ENCODE peak calls at places on chromosomes 4 and X, in five cellular contexts. S is body of pancreas; C is CD4-positive, alpha-beta T cell; I is GM23248; N is mammary epithelial cell. G is an unnamed sample.

GRCh38 chr4:43325220-43325967 is 432.9 kb downstream of the GRXCR1 start:
- DNase-seq in S (no peak), C (no peak), I (no peak), N (no peak), G (no peak)

GRCh38 chrX:80817002-80817401 is 7.3 kb upstream of the BRWD3 start:
- DNase-seq in S (no peak), C (no peak), I (peak; percentile 21), N (no peak), G (no peak)

GRCh38 chrX:78655642-78656041 is 3.5 kb downstream of the RTL3 start:
- DNase-seq in S (no peak), C (no peak), I (no peak), N (no peak), G (no peak)

GRCh38 chr4:3651267-3651846 is 114.8 kb upstream of the ADRA2C start:
- DNase-seq in S (no peak), C (no peak), I (no peak), N (no peak), G (no peak)

GRCh38 chrX:63754141-63754859 is 30.7 kb downstream of the ARHGEF9 start:
- DNase-seq in S (no peak), C (peak; percentile 20), I (peak; percentile 59), N (peak; percentile 29), G (no peak)

GRCh38 chrX:54931107-54931506 is 10.5 kb downstream of the TRO start:
- DNase-seq in S (no peak), C (no peak), I (no peak), N (no peak), G (no peak)

GRCh38 chrX:20409991-20410390 is 143.3 kb upstream of the RPS6KA3 start:
- DNase-seq in S (no peak), C (no peak), I (no peak), N (no peak), G (no peak)

GRCh38 chr4:108048157-108048556 is 58.5 kb downstream of the HADH start:
- DNase-seq in S (no peak), C (no peak), I (no peak), N (no peak), G (no peak)

GRCh38 chr4:88159137-88159725 is 792 bp upstream of the ABCG2 start:
- DNase-seq in S (no peak), C (no peak), I (peak; percentile 45), N (no peak), G (no peak)

GRCh38 chrX:72094894-72095293 is 36.8 kb downstream of the RTL5 start:
- DNase-seq in S (no peak), C (peak; percentile 69), I (no peak), N (no peak), G (peak; percentile 84)

GRCh38 chrX:104420907-104421306 is 145.1 kb upstream of the IL1RAPL2 start:
- DNase-seq in S (no peak), C (no peak), I (no peak), N (no peak), G (no peak)

GRCh38 chrX:2708601-2709200 is 17.6 kb downstream of the CD99 start:
- DNase-seq in S (no peak), C (no peak), I (no peak), N (no peak), G (no peak)

GRCh38 chr4:10098770-10099139 is 17.8 kb downstream of the WDR1 start:
- DNase-seq in S (no peak), C (no peak), I (peak; percentile 82), N (peak; percentile 61), G (no peak)

GRCh38 chr4:140094701-140095420 is 59.1 kb downstream of the MAML3 start:
- DNase-seq in S (peak; percentile 46), C (peak; percentile 71), I (no peak), N (peak; percentile 13), G (peak; percentile 76)

GRCh38 chrX:46376246-46376885 is 168.9 kb downstream of the ZNF674 start:
- DNase-seq in S (no peak), C (peak; percentile 9), I (peak; percentile 75), N (peak; percentile 61), G (no peak)

GRCh38 chrX:150692837-150693781 is at the start of gene MTMR1:
- DNase-seq in S (peak; percentile 36), C (peak; percentile 55), I (peak; percentile 49), N (no peak), G (peak; percentile 41)

GRCh38 chr4:169428376-169428775 is 157.6 kb upstream of the SH3RF1 start:
- DNase-seq in S (no peak), C (no peak), I (no peak), N (no peak), G (no peak)

GRCh38 chr4:122898370-122899150 is 23.8 kb downstream of the NUDT6 start:
- DNase-seq in S (no peak), C (no peak), I (peak; percentile 97), N (peak; percentile 85), G (no peak)

GRCh38 chr4:108586778-108587177 is 33.6 kb upstream of the RPL34 start:
- DNase-seq in S (no peak), C (no peak), I (no peak), N (no peak), G (no peak)

GRCh38 chr4:3871181-3871852 is 105.1 kb downstream of the ADRA2C start:
- DNase-seq in S (peak; percentile 25), C (no peak), I (peak; percentile 42), N (no peak), G (peak; percentile 85)

GRCh38 chr4:156774422-156774821 is 197.2 kb downstream of the PDGFC start:
- DNase-seq in S (no peak), C (no peak), I (peak; percentile 96), N (peak; percentile 86), G (no peak)

GRCh38 chr4:70183168-70183939 is 12.2 kb upstream of the ODAM start:
- DNase-seq in S (peak; percentile 13), C (no peak), I (peak; percentile 74), N (peak; percentile 10), G (peak; percentile 54)

GRCh38 chr4:159232465-159233106 is 129.7 kb downstream of the RAPGEF2 start:
- DNase-seq in S (no peak), C (no peak), I (no peak), N (no peak), G (no peak)

GRCh38 chr4:156888762-156889161 is 82.8 kb downstream of the PDGFC start:
- DNase-seq in S (no peak), C (no peak), I (peak; percentile 94), N (peak; percentile 93), G (no peak)

GRCh38 chr4:165331823-165332222 is 4.4 kb downstream of the MSMO1 start:
- DNase-seq in S (no peak), C (no peak), I (no peak), N (no peak), G (no peak)

GRCh38 chr4:92047209-92047877 is 256.4 kb upstream of the GRID2 start:
- DNase-seq in S (no peak), C (no peak), I (no peak), N (no peak), G (no peak)

GRCh38 chr4:13525606-13526281 is 18.6 kb downstream of the NKX3-2 start:
- DNase-seq in S (no peak), C (no peak), I (no peak), N (no peak), G (no peak)

GRCh38 chr4:13523105-13523477 is 21.2 kb downstream of the NKX3-2 start:
- DNase-seq in S (no peak), C (no peak), I (no peak), N (no peak), G (no peak)

GRCh38 chr4:13526658-13527057 is 17.6 kb downstream of the NKX3-2 start:
- DNase-seq in S (no peak), C (no peak), I (no peak), N (no peak), G (no peak)

GRCh38 chr4:13523591-13524503 is 20.5 kb downstream of the NKX3-2 start:
- DNase-seq in S (no peak), C (no peak), I (no peak), N (no peak), G (no peak)

GRCh38 chr4:13524504-13525243 is 19.6 kb downstream of the NKX3-2 start:
- DNase-seq in S (no peak), C (no peak), I (peak; percentile 36), N (no peak), G (no peak)
- H3K27me3 ChIP-seq in S (peaks cover 54% of the 10 kb centered on the region), C (peaks cover 91% of the 10 kb centered on the region), I (peaks cover 95% of the 10 kb centered on the region), N (peaks cover 44% of the 10 kb centered on the region), G (peaks cover 94% of the 10 kb centered on the region)

DNA sequence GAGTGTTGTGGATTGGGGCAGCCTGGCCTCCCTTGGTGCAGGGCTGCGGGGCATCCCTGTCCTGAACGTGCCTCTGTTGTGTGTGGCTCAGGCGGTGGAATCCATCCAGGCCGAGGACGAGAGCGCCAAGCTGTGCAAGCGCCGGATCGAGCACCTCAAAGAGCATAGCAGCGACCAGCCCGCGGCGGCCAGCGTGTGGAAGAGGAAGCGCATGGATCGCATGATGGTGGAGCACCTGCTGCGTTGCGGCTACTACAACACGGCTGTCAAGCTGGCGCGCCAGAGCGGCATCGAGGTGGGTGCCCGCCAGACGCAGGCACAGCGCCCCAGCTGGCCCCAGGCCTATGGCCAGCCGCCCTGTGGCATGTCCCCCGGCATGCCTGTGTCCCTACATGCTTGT is 25.6 kb downstream of the MAEA start:
- DNase-seq in S (no peak), C (no peak), I (no peak), N (no peak), G (no peak)
- H3K27me3 ChIP-seq in S (no peaks in the 10 kb centered on the region), C (no peaks in the 10 kb centered on the region), I (no peaks in the 10 kb centered on the region), N (no peaks in the 10 kb centered on the region), G (no peaks in the 10 kb centered on the region)

GRCh38 chr4:186108391-186108790 is 3.9 kb downstream of the FAM149A start:
- DNase-seq in S (no peak), C (no peak), I (no peak), N (no peak), G (no peak)

GRCh38 chr4:186102931-186103330 is 1.6 kb upstream of the FAM149A start:
- DNase-seq in S (no peak), C (no peak), I (no peak), N (no peak), G (no peak)

GRCh38 chr4:186104114-186104894 is at the start of gene FAM149A:
- DNase-seq in S (peak; percentile 86), C (peak; percentile 30), I (peak; percentile 12), N (peak; percentile 3), G (peak; percentile 19)

GRCh38 chr4:186105721-186106335 is 1.3 kb downstream of the FAM149A start:
- DNase-seq in S (peak; percentile 45), C (no peak), I (no peak), N (no peak), G (no peak)

GRCh38 chr4:186104895-186105720 is 604 bp downstream of the FAM149A start:
- DNase-seq in S (peak; percentile 40), C (no peak), I (peak; percentile 20), N (no peak), G (no peak)
- H3K27me3 ChIP-seq in S (no peaks in the 10 kb centered on the region), C (peaks cover 48% of the 10 kb centered on the region), I (peaks cover 28% of the 10 kb centered on the region), N (peaks cover 20% of the 10 kb centered on the region), G (peaks cover 41% of the 10 kb centered on the region)

GRCh38 chr4:5899881-5900280 is 7.0 kb upstream of the CRMP1 start:
- DNase-seq in S (no peak), C (no peak), I (no peak), N (no peak), G (no peak)

GRCh38 chr4:5908836-5909235 is 15.9 kb upstream of the CRMP1 start:
- DNase-seq in S (no peak), C (no peak), I (no peak), N (no peak), G (no peak)

GRCh38 chr4:5900844-5901243 is 8.0 kb upstream of the CRMP1 start:
- DNase-seq in S (no peak), C (no peak), I (no peak), N (no peak), G (no peak)

DNA sequence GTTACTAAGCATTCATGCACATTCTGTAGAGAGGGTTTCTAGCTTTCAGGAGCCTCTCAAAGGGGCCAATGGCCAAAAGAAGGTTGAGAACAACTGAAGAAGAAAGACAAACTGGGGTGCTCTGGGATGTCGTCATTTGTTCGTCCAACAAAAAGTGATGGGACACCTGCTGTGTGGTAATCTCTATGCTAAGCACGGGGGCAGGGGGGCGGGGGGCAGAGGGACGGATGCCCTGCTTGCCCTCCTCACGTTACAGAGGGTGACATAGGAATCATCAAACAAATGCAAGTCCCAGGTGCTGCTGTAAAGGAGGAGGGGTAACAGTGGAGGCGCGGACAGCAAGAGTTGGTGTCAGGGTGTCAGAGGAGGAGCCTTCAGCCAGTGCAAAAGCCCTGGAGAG is 12.8 kb upstream of the CRMP1 start:
- DNase-seq in S (no peak), C (no peak), I (no peak), N (no peak), G (no peak)
- H3K27me3 ChIP-seq in S (no peaks in the 10 kb centered on the region), C (no peaks in the 10 kb centered on the region), I (peaks cover 5% of the 10 kb centered on the region), N (peaks cover 3% of the 10 kb centered on the region), G (no peaks in the 10 kb centered on the region)

G was measured in BE2C.